ENCODE peak calls at places on chromosomes 1 and 21, in five cellular contexts. Q is B cell, F is NCI-H748 treated with DMSO at 0.1 percent for 48 hours, O is iris pigment epithelial cell, Z is astrocyte of the spinal cord. B is an unnamed sample.

GRCh38 chr1:160277987-160278386 is 6.9 kb downstream of the PEX19 start:
- DNase-seq in Z (no peak), F (no peak), Q (no peak), O (no peak), B (no peak)

GRCh38 chr1:213531369-213532310 is 456.1 kb upstream of the PROX1 start:
- DNase-seq in Q (no peak), Z (no peak), O (no peak), F (no peak), B (no peak)

GRCh38 chr1:15803380-15803779 is 4.1 kb downstream of the UQCRHL start:
- DNase-seq in Z (peak), F (no peak), O (no peak), Q (peak), B (no peak)

GRCh38 chr1:94646151-94646643 is 104.6 kb upstream of the F3 start:
- DNase-seq in Z (peak), F (no peak), O (peak), Q (no peak), B (peak)

GRCh38 chr1:11929849-11930248 is 3.6 kb upstream of the KIAA2013 start:
- DNase-seq in F (peak), Z (peak), O (peak), Q (no peak), B (no peak)

GRCh38 chr21:34737115-34737514 is 68.3 kb downstream of the CLIC6 start:
- DNase-seq in O (no peak), Q (no peak), Z (no peak), F (no peak), B (no peak)

GRCh38 chr1:204683284-204684205 is 2.0 kb downstream of the LRRN2 start:
- DNase-seq in O (no peak), Q (no peak), Z (no peak), F (no peak), B (no peak)

GRCh38 chr1:40630488-40631223 is 34.8 kb downstream of the RIMS3 start:
- DNase-seq in O (peak), F (peak), Z (peak), Q (peak), B (no peak)

GRCh38 chr21:40146201-40146890 is 279.1 kb downstream of the PCP4 start:
- DNase-seq in F (peak), O (no peak), Q (no peak), Z (no peak), B (no peak)

GRCh38 chr1:51768971-51769601 is 109.4 kb downstream of the NRDC start:
- DNase-seq in F (peak), Z (peak), Q (peak), O (peak), B (peak)

GRCh38 chr1:208988811-208989222 is 594.7 kb upstream of the CAMK1G start:
- DNase-seq in O (peak), Q (no peak), Z (peak), F (peak), B (peak)

GRCh38 chr21:46217511-46218196 is 10.9 kb downstream of the LSS start:
- DNase-seq in F (no peak), Q (no peak), Z (no peak), O (no peak), B (no peak)

GRCh38 chr1:58762806-58763205 is 21.0 kb downstream of the JUN start:
- DNase-seq in Q (no peak), Z (peak), O (peak), F (no peak), B (no peak)

GRCh38 chr1:219710529-219711194 is 97.8 kb upstream of the ZC3H11B start:
- DNase-seq in Z (peak), Q (no peak), O (peak), F (no peak), B (peak)

GRCh38 chr1:214372092-214372491 is 91.1 kb downstream of the SMYD2 start:
- DNase-seq in O (no peak), Q (no peak), F (no peak), Z (peak), B (no peak)

GRCh38 chr1:167905671-167906070 is 8.3 kb downstream of the ADCY10 start:
- DNase-seq in Q (no peak), O (peak), F (no peak), Z (no peak), B (no peak)

GRCh38 chr1:55305735-55306134 is 90.6 kb upstream of the USP24 start:
- DNase-seq in Z (no peak), Q (no peak), O (peak), F (no peak), B (no peak)

GRCh38 chr21:18840239-18840638 is 436.7 kb upstream of the TMPRSS15 start:
- DNase-seq in Q (no peak), Z (peak), F (no peak), O (peak), B (no peak)

GRCh38 chr1:47507921-47508894 is 70.4 kb downstream of the FOXD2 start:
- DNase-seq in Z (no peak), O (no peak), Q (peak), F (no peak), B (no peak)

GRCh38 chr1:222034790-222035189 is 292.9 kb upstream of the DUSP10 start:
- DNase-seq in Z (peak), F (no peak), O (peak), Q (no peak), B (no peak)

GRCh38 chr1:155207578-155208405 is at the start of gene THBS3:
- DNase-seq in F (peak), O (peak), Q (no peak), Z (peak), B (no peak)

GRCh38 chr21:41611966-41612606 is 104.1 kb upstream of the TMPRSS2 start:
- DNase-seq in Q (no peak), F (peak), Z (no peak), O (no peak), B (no peak)

GRCh38 chr1:42941640-42942330 is 16.9 kb downstream of the SLC2A1 start:
- DNase-seq in O (peak), F (no peak), Q (no peak), Z (peak), B (no peak)

GRCh38 chr21:30434033-30434631 is 4.1 kb downstream of the KRTAP13-4 start:
- DNase-seq in Z (peak), Q (no peak), F (peak), O (peak), B (no peak)

GRCh38 chr1:61053281-61053711 is 29.1 kb upstream of the NFIA start:
- DNase-seq in F (no peak), O (no peak), Z (no peak), Q (no peak), B (no peak)

GRCh38 chr1:30725450-30726095 is 2.2 kb upstream of the MATN1 start:
- DNase-seq in F (no peak), Q (no peak), Z (no peak), O (no peak), B (no peak)

GRCh38 chr1:6412896-6413295 is 6.8 kb downstream of the HES2 start:
- DNase-seq in Z (no peak), O (peak), Q (no peak), F (peak), B (no peak)

GRCh38 chr21:44473915-44474555 is 18.7 kb downstream of the LRRC3 start:
- DNase-seq in F (no peak), Z (no peak), O (no peak), Q (no peak), B (no peak)

GRCh38 chr1:54297596-54298283 is 97.8 kb downstream of the MRPL37 start:
- DNase-seq in Q (no peak), O (no peak), F (no peak), Z (no peak), B (no peak)

GRCh38 chr1:219938706-219939105 is 10.3 kb upstream of the SLC30A10 start:
- DNase-seq in F (no peak), O (peak), Z (peak), Q (no peak), B (peak)

GRCh38 chr1:156048663-156049258 is 4.8 kb downstream of the UBQLN4 start:
- DNase-seq in F (no peak), Q (no peak), O (no peak), Z (no peak), B (no peak)

GRCh38 chr21:46459356-46460112 is 843 bp downstream of the DIP2A start:
- DNase-seq in F (peak), O (peak), Z (peak), Q (peak), B (no peak)